ENCODE peak calls at places on chromosomes 4 and X, in seven cellular contexts. D, G, A, J, W, M and B are unnamed samples.

GRCh38 chr4:4865705-4866123 is 6.2 kb downstream of the MSX1 start:
- DNase-seq in D (peak; percentile 56), G (no peak), A (no peak), J (no peak), W (no peak), M (no peak), B (no peak)

GRCh38 chr4:168731706-168732414 is 235.0 kb downstream of the PALLD start:
- DNase-seq in D (no peak), G (no peak), A (no peak), J (no peak), W (no peak), M (no peak), B (no peak)

GRCh38 chrX:18617351-18617750 is 54.6 kb downstream of the RS1 start:
- DNase-seq in D (peak; percentile 6), G (no peak), A (peak; percentile 28), J (peak; percentile 27), W (no peak), M (no peak), B (no peak)

GRCh38 chrX:139141370-139141769 is 389.2 kb upstream of the F9 start:
- DNase-seq in D (no peak), G (no peak), A (no peak), J (no peak), W (no peak), M (no peak), B (no peak)

GRCh38 chr4:118941799-118942198 is 53.1 kb downstream of the SYNPO2 start:
- DNase-seq in D (no peak), G (no peak), A (no peak), J (no peak), W (no peak), M (no peak), B (no peak)

GRCh38 chr4:118772149-118773081 is 63.5 kb downstream of the SEC24D start:
- DNase-seq in D (peak; percentile 51), G (no peak), A (peak; percentile 55), J (no peak), W (no peak), M (no peak), B (no peak)

GRCh38 chrX:45758319-45758718 is 557.6 kb upstream of the DIPK2B start:
- DNase-seq in D (no peak), G (no peak), A (peak; percentile 86), J (peak; percentile 64), W (no peak), M (no peak), B (no peak)

GRCh38 chr4:23068756-23069155 is 376.0 kb downstream of the GBA3 start:
- DNase-seq in D (no peak), G (no peak), A (no peak), J (no peak), W (no peak), M (no peak), B (no peak)

GRCh38 chr4:66193487-66193886 is 523.2 kb upstream of the EPHA5 start:
- DNase-seq in D (no peak), G (no peak), A (no peak), J (no peak), W (no peak), M (no peak), B (no peak)

GRCh38 chrX:23403849-23404248 is 69.2 kb downstream of the PTCHD1 start:
- DNase-seq in D (peak; percentile 18), G (no peak), A (no peak), J (no peak), W (no peak), M (no peak), B (no peak)

GRCh38 chrX:70479197-70479969 is 34.7 kb downstream of the DLG3 start:
- DNase-seq in D (no peak), G (no peak), A (peak; percentile 39), J (peak; percentile 29), W (no peak), M (no peak), B (no peak)

GRCh38 chr4:85496933-85497332 is 22.0 kb downstream of the ARHGAP24 start:
- DNase-seq in D (no peak), G (no peak), A (peak; percentile 69), J (no peak), W (no peak), M (no peak), B (no peak)

GRCh38 chr4:81040175-81040659 is 9.7 kb downstream of the BMP3 start:
- DNase-seq in D (peak; percentile 56), G (no peak), A (peak; percentile 12), J (no peak), W (no peak), M (no peak), B (no peak)

GRCh38 chr4:110485452-110485851 is 9.5 kb downstream of the ENPEP start:
- DNase-seq in D (no peak), G (no peak), A (no peak), J (no peak), W (no peak), M (no peak), B (no peak)
- H3K27ac ChIP-seq in D (no peak overlapping the region), G (no peak overlapping the region), A (no peak overlapping the region), J (no peak overlapping the region), W (peak overlapping the region; percentile 29), M (no peak overlapping the region), B (no peak overlapping the region)

GRCh38 chr4:8585186-8585585 is 5.0 kb downstream of the GPR78 start:
- DNase-seq in D (peak; percentile 38), G (no peak), A (no peak), J (no peak), W (no peak), M (peak; percentile 39), B (no peak)
- TF ChIP-seq CTCF in D (peak; percentile 45), G (no peak), A (no peak), J (peak; percentile 10), W (no peak), M (no peak), B (no peak)

GRCh38 chr4:5996641-5997040 is 21.6 kb downstream of the C4orf50 start:
- DNase-seq in D (no peak), G (no peak), A (no peak), J (no peak), W (no peak), M (no peak), B (no peak)
- H3K27me3 ChIP-seq in D (no peaks in the 10 kb centered on the region), G (no peaks in the 10 kb centered on the region), A (no peaks in the 10 kb centered on the region), J (peaks cover 3% of the 10 kb centered on the region), W (peaks cover 55% of the 10 kb centered on the region), M (peaks cover 54% of the 10 kb centered on the region), B (no peaks in the 10 kb centered on the region)

GRCh38 chrX:68249904-68250303 is 183.4 kb downstream of the OPHN1 start:
- DNase-seq in D (no peak), G (no peak), A (peak; percentile 13), J (no peak), W (no peak), M (no peak), B (no peak)

GRCh38 chrX:68257015-68257414 is 176.3 kb downstream of the OPHN1 start:
- DNase-seq in D (no peak), G (no peak), A (no peak), J (no peak), W (no peak), M (no peak), B (no peak)

GRCh38 chrX:68249401-68249831 is 183.9 kb downstream of the OPHN1 start:
- DNase-seq in D (no peak), G (no peak), A (no peak), J (no peak), W (peak; percentile 16), M (peak; percentile 64), B (no peak)

GRCh38 chrX:68254738-68255645 is 178.3 kb downstream of the OPHN1 start:
- DNase-seq in D (no peak), G (no peak), A (no peak), J (no peak), W (no peak), M (no peak), B (no peak)

GRCh38 chrX:68252664-68253063 is 180.6 kb downstream of the OPHN1 start:
- DNase-seq in D (no peak), G (no peak), A (peak; percentile 68), J (no peak), W (no peak), M (no peak), B (no peak)
- H3K27ac ChIP-seq in D (no peak overlapping the region), G (no peak overlapping the region), A (no peak overlapping the region), J (no peak overlapping the region), W (no peak overlapping the region), M (no peak overlapping the region), B (no peak overlapping the region)

GRCh38 chr4:16450031-16450430 is 223.8 kb upstream of the TAPT1 start:
- DNase-seq in D (peak; percentile 7), G (no peak), A (no peak), J (no peak), W (no peak), M (no peak), B (no peak)

GRCh38 chr4:16449381-16449780 is 223.1 kb upstream of the TAPT1 start:
- DNase-seq in D (no peak), G (no peak), A (no peak), J (no peak), W (no peak), M (no peak), B (no peak)

GRCh38 chr4:16448240-16448639 is 222.0 kb upstream of the TAPT1 start:
- DNase-seq in D (no peak), G (no peak), A (no peak), J (no peak), W (no peak), M (no peak), B (no peak)

DNA sequence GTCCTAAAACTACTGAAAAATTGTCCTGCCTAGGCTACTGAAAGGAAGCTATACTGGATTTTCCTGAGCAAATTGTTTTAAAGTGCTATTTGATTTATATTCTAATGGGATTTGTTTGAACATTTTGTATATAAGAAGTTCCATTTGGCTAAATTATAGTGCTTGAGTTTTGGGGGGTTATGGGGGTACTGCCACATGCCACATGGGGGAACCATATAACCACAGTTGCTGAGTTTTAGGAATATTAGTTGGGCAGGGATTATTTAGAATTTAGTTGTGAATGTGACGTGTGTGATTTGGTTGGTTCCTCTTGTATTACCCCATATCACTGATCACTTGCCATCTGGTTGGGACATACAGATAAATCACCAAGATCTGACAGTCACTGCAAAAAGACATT is 224.5 kb upstream of the TAPT1 start:
- DNase-seq in D (no peak), G (no peak), A (peak; percentile 13), J (no peak), W (no peak), M (no peak), B (no peak)
- TF ChIP-seq CTCF in D (peak; percentile 23), G (no peak), A (peak; percentile 18), J (peak; percentile 50), W (no peak), M (no peak), B (no peak)